ENCODE peak calls at places on chromosomes 7 and 10, in four cellular contexts. N is SK-N-SH, A is HepG2, H is H1. Z is an unnamed sample.

GRCh38 chr10:33094263-33095051 is 136.4 kb upstream of the ITGB1 start:
- DNase-seq in N (no peak), H (no peak), A (no peak), Z (no peak)

GRCh38 chr10:104353325-104354048 is at the start of gene CFAP58:
- DNase-seq in H (peak; percentile 98), N (peak; percentile 89), A (peak; percentile 45), Z (no peak)

GRCh38 chr7:114567416-114567815 is 152.8 kb downstream of the FOXP2 start:
- DNase-seq in N (no peak), H (no peak), A (no peak), Z (no peak)

GRCh38 chr7:7491044-7491443 is 44.6 kb downstream of the COL28A1 start:
- DNase-seq in A (no peak), H (no peak), N (no peak), Z (no peak)

GRCh38 chr10:6586501-6586900 is 6.4 kb upstream of the PRKCQ start:
- DNase-seq in N (no peak), H (no peak), A (no peak), Z (no peak)

GRCh38 chr10:61792921-61793320 is 108.6 kb upstream of the ARID5B start:
- DNase-seq in H (no peak), A (no peak), N (no peak), Z (no peak)

GRCh38 chr7:47143344-47143743 is 438.6 kb downstream of the TNS3 start:
- DNase-seq in A (no peak), N (no peak), H (no peak), Z (no peak)

GRCh38 chr10:15341502-15342128 is 29.5 kb downstream of the FAM171A1 start:
- DNase-seq in N (peak; percentile 56), H (no peak), A (no peak), Z (no peak)

GRCh38 chr10:102676916-102677315 is 32.6 kb downstream of the TRIM8 start:
- DNase-seq in A (no peak), H (no peak), N (no peak), Z (no peak)

GRCh38 chr7:121001234-121001633 is 12.7 kb downstream of the CPED1 start:
- DNase-seq in A (no peak), N (no peak), H (no peak), Z (no peak)

GRCh38 chr10:28280652-28281051 is 22.2 kb downstream of the MPP7 start:
- DNase-seq in H (no peak), A (no peak), N (no peak), Z (no peak)

GRCh38 chr10:1598393-1599153 is 138.8 kb downstream of the ADARB2 start:
- DNase-seq in H (no peak), N (no peak), A (no peak), Z (no peak)

GRCh38 chr10:95346715-95347401 is 56.1 kb upstream of the PDLIM1 start:
- DNase-seq in H (no peak), A (peak; percentile 99), N (no peak), Z (no peak)

GRCh38 chr10:110396284-110396651 is 91.5 kb upstream of the SMNDC1 start:
- DNase-seq in H (no peak), A (no peak), N (no peak), Z (no peak)

GRCh38 chr10:126066491-126066890 is 170.1 kb downstream of the FANK1 start:
- DNase-seq in A (no peak), H (no peak), N (no peak), Z (no peak)
- TF ChIP-seq POLR2AphosphoS5 in A (no peak), H (no peak), N (no peak), Z (no peak)

GRCh38 chr7:139481364-139481763 is 2.1 kb downstream of the KLRG2 start:
- DNase-seq in N (no peak), A (no peak), H (no peak), Z (no peak)

GRCh38 chr7:139482122-139482521 is 1.4 kb downstream of the KLRG2 start:
- DNase-seq in A (no peak), N (no peak), H (no peak), Z (no peak)

GRCh38 chr7:139479620-139480019 is 3.9 kb downstream of the KLRG2 start:
- DNase-seq in N (peak; percentile 72), H (no peak), A (no peak), Z (no peak)

GRCh38 chr7:139487366-139488080 is 4.0 kb upstream of the KLRG2 start:
- DNase-seq in H (no peak), A (no peak), N (no peak), Z (no peak)

GRCh38 chr7:139482662-139483466 is 609 bp downstream of the KLRG2 start:
- DNase-seq in A (no peak), N (peak; percentile 89), H (peak; percentile 73), Z (peak; percentile 54)
- TF ChIP-seq TAF1 in A (no peak), N (no peak), H (no peak), Z (no peak)

DNA sequence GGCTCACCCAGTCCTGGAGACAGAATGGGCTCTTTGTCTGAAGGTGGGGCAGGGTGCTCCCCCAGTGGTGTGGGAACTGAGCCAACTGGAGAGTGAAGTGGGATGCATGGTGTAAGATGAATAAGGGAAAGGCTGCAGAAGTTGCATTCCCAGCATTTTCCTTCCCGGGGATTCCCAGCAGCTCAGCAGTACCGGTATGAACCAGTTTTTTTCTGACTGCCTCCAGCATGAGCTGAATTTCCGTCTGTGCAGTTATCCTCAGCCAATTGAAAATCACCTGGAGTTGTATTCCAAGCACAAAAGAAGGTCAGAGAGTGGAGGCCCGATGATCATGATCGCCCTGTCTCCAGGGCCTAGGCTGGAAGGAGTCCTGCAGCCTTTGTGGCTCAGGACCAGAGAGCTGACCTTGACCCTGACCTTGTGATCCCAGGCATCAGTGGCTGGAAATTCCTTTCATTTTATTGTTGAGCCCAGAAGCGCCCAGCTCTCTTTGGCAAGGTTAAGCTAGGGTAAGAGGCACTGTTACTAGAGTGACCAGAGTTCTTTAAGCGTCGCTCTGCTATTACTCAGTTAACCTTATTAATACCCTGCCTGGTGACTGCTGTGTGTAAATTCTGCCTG is 33.4 kb downstream of the OGDH start:
- DNase-seq in N (peak; percentile 31), H (no peak), A (peak; percentile 83), Z (no peak)
- TF ChIP-seq POLR2AphosphoS5 in N (peak; percentile 40), H (no peak), A (peak; percentile 33), Z (no peak)

DNA sequence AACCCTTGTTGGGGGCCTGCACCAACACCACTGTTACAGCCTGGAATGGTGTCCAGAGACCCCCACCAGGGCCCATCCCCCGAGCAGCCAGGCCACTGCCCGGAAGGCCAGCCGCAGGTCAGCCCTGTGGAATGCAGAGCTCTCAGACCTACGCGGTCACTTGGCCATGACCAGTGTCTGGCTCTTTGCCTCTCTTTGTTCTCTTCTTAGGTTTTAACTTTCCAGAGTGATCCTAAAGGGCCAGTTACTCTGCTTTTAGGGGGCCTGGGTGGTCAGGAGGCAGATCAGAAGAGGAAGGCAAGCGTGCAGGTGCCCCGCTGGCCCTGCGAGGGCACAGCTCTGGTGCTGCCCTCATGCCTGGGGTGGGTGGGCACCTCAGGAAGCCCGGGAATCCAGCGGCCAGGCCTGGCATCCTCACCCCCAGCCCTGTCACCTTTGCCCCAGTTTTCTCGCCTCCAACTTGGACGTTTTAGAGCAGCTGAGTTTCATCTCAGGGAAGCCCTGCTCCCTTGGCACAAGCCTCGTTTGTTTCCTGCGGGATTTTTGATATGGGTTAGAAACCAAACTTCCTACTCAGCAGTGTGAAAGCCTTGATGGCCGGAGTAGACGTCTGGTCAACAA is 62.5 kb upstream of the CHST15 start:
- DNase-seq in H (no peak), N (no peak), A (no peak), Z (no peak)
- TF ChIP-seq TAF1 in H (no peak), N (no peak), A (no peak), Z (no peak)

DNA sequence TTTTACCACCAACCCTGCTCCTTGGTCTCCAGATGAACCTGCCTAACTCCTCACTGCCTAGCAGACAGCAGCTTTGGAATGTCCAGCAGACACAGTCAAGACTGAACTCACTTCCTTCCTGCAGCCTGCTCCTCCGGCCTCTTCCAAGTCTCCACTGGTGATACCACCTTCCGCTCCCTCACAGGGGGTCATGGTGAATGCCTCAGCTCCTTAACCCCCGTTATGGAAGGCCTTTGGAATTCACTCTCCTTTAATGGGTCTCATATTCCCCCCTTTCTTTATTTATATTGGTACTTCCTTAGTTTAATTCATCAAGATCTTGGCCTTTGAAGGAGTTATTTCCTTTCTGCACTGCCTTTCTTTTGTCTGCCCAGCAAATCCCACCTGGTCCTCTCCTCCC is 44.9 kb upstream of the ZNF32 start:
- DNase-seq in A (no peak), H (no peak), N (no peak), Z (no peak)
- TF ChIP-seq POLR2AphosphoS5 in A (no peak), H (no peak), N (no peak), Z (no peak)

GRCh38 chr7:108515013-108515412 is 10.9 kb downstream of the PNPLA8 start:
- DNase-seq in N (no peak), H (no peak), A (no peak), Z (no peak)
- TF ChIP-seq TAF1 in N (no peak), H (no peak), A (no peak), Z (no peak)

GRCh38 chr7:96218844-96219243 is 103.1 kb downstream of the SLC25A13 start:
- DNase-seq in A (no peak), H (no peak), N (no peak), Z (no peak)
- TF ChIP-seq POLR2AphosphoS5 in A (no peak), H (no peak), N (no peak), Z (no peak)

DNA sequence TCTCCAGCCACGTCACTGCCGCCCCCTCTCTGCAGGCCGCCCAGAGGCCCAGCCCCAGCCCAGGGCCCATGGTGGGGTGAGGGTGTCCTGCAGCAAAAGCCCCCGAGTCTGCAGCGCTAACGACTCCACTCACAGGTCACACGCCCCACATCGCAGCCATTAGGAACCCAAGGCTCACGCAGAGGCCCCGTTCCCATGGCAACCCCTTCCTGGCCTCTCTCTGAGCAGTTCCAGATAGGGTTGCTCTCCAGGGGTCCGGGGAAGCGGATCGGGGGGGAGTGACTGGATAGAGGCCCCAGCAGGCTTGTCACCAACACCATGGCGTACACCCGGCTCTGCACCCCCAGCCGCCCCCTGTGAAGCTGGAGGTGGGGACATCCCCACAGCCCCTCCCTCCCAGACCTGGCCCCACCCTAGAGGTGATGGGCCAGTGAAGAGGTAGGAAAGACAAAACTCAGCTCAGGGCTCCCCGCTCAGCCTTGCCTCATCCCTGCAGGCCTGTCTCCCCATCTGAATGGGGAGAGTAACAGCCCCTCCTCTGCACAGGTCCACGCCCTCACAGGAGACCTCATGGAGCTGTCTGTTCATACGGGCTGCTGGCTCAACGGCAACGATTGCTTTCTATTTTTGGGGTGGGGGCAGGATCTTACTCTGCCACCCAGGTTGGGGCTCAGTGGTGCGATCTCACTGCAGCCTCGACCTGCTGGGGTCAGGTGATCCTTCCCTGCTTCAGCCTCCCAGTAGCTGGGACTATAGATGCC is 41.2 kb downstream of the TNRC18 start:
- DNase-seq in A (no peak), N (peak; percentile 97), H (peak; percentile 80), Z (no peak)
- TF ChIP-seq TAF1 in A (no peak), N (no peak), H (no peak), Z (no peak)

DNA sequence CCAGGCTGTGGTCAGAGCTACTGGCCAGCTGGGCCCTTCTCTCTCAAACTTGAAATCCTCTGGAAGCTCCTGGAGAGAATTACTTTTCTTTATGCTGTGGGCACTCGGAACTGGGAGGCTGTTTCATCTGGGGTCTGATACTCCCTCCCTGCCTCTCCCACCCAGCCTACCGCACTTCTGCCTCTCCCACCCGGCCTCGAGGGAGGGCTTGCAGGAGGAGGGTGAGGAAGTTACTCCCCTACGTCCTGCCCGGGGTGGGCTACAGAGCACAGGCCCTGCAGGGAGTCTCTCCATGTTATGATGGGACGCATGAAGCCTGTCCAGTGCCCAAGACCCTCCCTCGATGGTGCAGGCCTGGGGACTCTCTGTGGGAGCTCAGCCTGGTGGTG is 584.6 kb upstream of the MKI67 start:
- DNase-seq in N (no peak), H (no peak), A (no peak), Z (no peak)
- TF ChIP-seq POLR2AphosphoS5 in N (no peak), H (no peak), A (no peak), Z (no peak)

Z was measured in GM12891.